ENCODE peak calls at places on chromosomes 7 and 10, in four cellular contexts. One of them, this sample, is unnamed.

GRCh38 chr10:79068203-79068561 is 584 bp upstream of the ZMIZ1 start:
- DNase-seq in WTC11: no peak
- DNase-seq in HepG2: no peak
- DNase-seq in GM12878: no peak
- DNase-seq in this sample: no peak

GRCh38 chr10:123972481-123973401 is 81.1 kb upstream of the CPXM2 start:
- DNase-seq in HepG2: no peak
- DNase-seq in GM12878: no peak
- DNase-seq in WTC11: peak; percentile 72
- DNase-seq in this sample: no peak

GRCh38 chr10:93030409-93030808 is 30.2 kb upstream of the CYP26C1 start:
- DNase-seq in HepG2: peak; percentile 20
- DNase-seq in GM12878: no peak
- DNase-seq in WTC11: no peak
- DNase-seq in this sample: no peak

GRCh38 chr10:31701546-31701945 is 227.1 kb downstream of the ARHGAP12 start:
- DNase-seq in WTC11: no peak
- DNase-seq in HepG2: no peak
- DNase-seq in GM12878: no peak
- DNase-seq in this sample: no peak

GRCh38 chr10:28054211-28054888 is 55.5 kb upstream of the ODAD2 start:
- DNase-seq in HepG2: no peak
- DNase-seq in WTC11: no peak
- DNase-seq in GM12878: no peak
- DNase-seq in this sample: no peak

GRCh38 chr10:82969405-82969804 is 1094.4 kb downstream of the NRG3 start:
- DNase-seq in GM12878: no peak
- DNase-seq in WTC11: no peak
- DNase-seq in HepG2: no peak
- DNase-seq in this sample: no peak

GRCh38 chr7:43362652-43363428 is 220.1 kb upstream of the STK17A start:
- DNase-seq in WTC11: no peak
- DNase-seq in GM12878: no peak
- DNase-seq in HepG2: no peak
- DNase-seq in this sample: no peak

GRCh38 chr7:113071465-113071864 is 15.2 kb downstream of the GPR85 start:
- DNase-seq in GM12878: no peak
- DNase-seq in WTC11: no peak
- DNase-seq in HepG2: no peak
- DNase-seq in this sample: no peak

GRCh38 chr7:67311901-67312300 is 315.3 kb downstream of the TYW1 start:
- DNase-seq in WTC11: no peak
- DNase-seq in HepG2: no peak
- DNase-seq in GM12878: no peak
- DNase-seq in this sample: no peak

GRCh38 chr10:62632071-62632809 is 172.3 kb upstream of the ADO start:
- DNase-seq in GM12878: peak; percentile 80
- DNase-seq in HepG2: no peak
- DNase-seq in WTC11: no peak
- DNase-seq in this sample: no peak

GRCh38 chr7:130293521-130293920 is 560 bp downstream of the CPA4 start:
- DNase-seq in HepG2: no peak
- DNase-seq in GM12878: no peak
- DNase-seq in WTC11: no peak
- DNase-seq in this sample: no peak

DNA sequence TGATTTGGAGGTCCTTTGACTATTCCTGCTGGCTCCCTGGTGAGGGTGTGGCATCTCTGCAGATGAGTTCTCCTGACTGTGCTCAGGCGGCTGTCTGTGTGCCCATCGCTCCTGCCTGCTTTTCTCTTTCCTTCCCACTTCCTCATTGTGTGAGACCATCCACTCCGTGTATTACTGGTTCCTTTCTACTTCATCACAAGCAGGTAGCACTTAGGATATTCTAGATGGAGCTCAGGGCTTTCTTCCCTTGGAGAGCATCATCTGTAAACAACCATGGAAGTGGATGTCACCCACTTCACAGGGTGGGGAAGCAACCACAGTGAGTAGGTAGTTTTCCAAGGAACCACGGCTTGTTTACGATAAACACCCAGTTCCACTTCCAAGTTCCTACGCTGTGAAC is 15.7 kb downstream of the DNAJB6 start:
- DNase-seq in GM12878: no peak
- DNase-seq in HepG2: no peak
- DNase-seq in WTC11: no peak
- DNase-seq in this sample: peak; percentile 32
- TF ChIP-seq TCF7 in GM12878: no peak
- TF ChIP-seq TCF7 in HepG2: no peak
- TF ChIP-seq TCF7 in WTC11: no peak
- TF ChIP-seq TCF7 in this sample: no peak

GRCh38 chr7:29957921-29958320 is 31.7 kb downstream of the SCRN1 start:
- DNase-seq in WTC11: no peak
- DNase-seq in HepG2: no peak
- DNase-seq in GM12878: no peak
- DNase-seq in this sample: no peak
- TF ChIP-seq TCF7 in WTC11: no peak
- TF ChIP-seq TCF7 in HepG2: no peak
- TF ChIP-seq TCF7 in GM12878: no peak
- TF ChIP-seq TCF7 in this sample: no peak

GRCh38 chr7:76356823-76357222 is 2.0 kb downstream of the YWHAG start:
- DNase-seq in WTC11: no peak
- DNase-seq in HepG2: no peak
- DNase-seq in GM12878: no peak
- DNase-seq in this sample: peak; percentile 71

GRCh38 chr7:76357379-76358052 is 1.3 kb downstream of the YWHAG start:
- DNase-seq in WTC11: no peak
- DNase-seq in GM12878: no peak
- DNase-seq in HepG2: no peak
- DNase-seq in this sample: no peak

GRCh38 chr7:76359111-76359986 is 558 bp upstream of the YWHAG start:
- DNase-seq in WTC11: peak; percentile 96
- DNase-seq in GM12878: peak; percentile 85
- DNase-seq in HepG2: peak; percentile 97
- DNase-seq in this sample: peak; percentile 99

GRCh38 chr7:76358478-76359110 is at the start of gene YWHAG:
- DNase-seq in WTC11: peak; percentile 82
- DNase-seq in GM12878: no peak
- DNase-seq in HepG2: peak; percentile 57
- DNase-seq in this sample: peak; percentile 87

DNA sequence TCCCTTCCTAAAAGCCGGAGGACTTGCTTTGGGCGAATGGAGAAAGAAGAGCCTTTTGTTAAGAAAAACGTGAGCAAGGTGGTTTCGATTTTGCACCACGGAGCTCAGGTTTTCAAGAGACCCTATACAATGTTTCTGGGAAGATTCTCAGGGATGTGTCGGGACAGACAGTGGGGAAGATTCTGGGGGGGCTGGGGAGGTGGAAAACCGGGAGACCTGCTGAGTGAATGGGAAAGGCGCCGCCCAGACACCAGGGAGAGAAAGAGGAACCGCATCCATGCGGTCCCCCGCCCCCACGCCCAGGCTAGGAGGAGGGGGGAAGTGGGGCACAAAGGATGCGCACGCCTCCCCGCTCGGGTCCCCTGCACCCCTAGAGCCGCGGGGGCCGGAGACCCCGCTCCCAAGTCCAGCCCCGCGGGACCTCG is 726 bp downstream of the YWHAG start:
- DNase-seq in GM12878: no peak
- DNase-seq in WTC11: peak; percentile 58
- DNase-seq in HepG2: no peak
- DNase-seq in this sample: no peak
- TF ChIP-seq TCF7 in GM12878: no peak
- TF ChIP-seq TCF7 in WTC11: no peak
- TF ChIP-seq TCF7 in HepG2: no peak
- TF ChIP-seq TCF7 in this sample: no peak

GRCh38 chr7:118151671-118152070 is 32.3 kb upstream of the LSM8 start:
- DNase-seq in GM12878: no peak
- DNase-seq in WTC11: no peak
- DNase-seq in HepG2: no peak
- DNase-seq in this sample: no peak

GRCh38 chr7:118153551-118154177 is 30.3 kb upstream of the LSM8 start:
- DNase-seq in HepG2: peak; percentile 23
- DNase-seq in GM12878: no peak
- DNase-seq in WTC11: no peak
- DNase-seq in this sample: peak; percentile 58

GRCh38 chr7:118152632-118153031 is 31.3 kb upstream of the LSM8 start:
- DNase-seq in GM12878: no peak
- DNase-seq in WTC11: no peak
- DNase-seq in HepG2: no peak
- DNase-seq in this sample: no peak

GRCh38 chr7:118149394-118149793 is 34.6 kb upstream of the LSM8 start:
- DNase-seq in GM12878: no peak
- DNase-seq in WTC11: no peak
- DNase-seq in HepG2: no peak
- DNase-seq in this sample: no peak

GRCh38 chr7:118152149-118152548 is 31.8 kb upstream of the LSM8 start:
- DNase-seq in WTC11: no peak
- DNase-seq in GM12878: no peak
- DNase-seq in HepG2: no peak
- DNase-seq in this sample: no peak
- TF ChIP-seq TCF7 in WTC11: no peak
- TF ChIP-seq TCF7 in GM12878: no peak
- TF ChIP-seq TCF7 in HepG2: no peak
- TF ChIP-seq TCF7 in this sample: no peak

DNA sequence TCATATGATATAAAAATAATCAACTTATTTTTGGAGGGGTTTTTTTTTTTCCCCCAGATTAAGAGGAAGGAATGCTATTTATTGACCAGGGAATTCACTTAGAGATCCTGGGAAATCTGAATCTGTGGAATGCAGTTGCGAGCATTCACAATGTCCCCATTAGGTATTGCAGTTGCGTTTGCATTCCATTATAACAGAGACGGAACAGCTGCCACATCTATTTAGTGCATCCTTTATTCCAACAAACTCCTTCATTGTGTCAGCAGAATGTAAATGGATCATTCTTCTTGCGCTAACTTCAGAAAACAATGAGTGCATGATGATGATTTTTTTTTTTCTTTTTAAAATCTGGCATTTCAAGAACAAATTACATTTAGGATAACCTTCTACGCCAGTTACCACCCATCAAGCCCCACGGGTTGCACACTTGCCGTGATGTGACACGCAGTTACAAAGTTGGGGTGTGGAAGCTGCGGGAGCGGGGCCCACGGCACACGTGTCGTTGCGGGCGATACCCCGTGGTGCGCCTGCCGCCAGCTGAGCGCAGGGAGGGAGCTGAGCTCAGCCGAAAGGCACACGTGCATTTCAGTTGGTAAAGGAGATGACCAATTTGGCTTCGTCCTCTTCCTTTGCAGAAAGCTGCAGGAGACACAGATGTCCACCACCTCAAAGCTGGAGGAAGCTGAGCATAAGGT is 175.5 kb upstream of the SH2B2 start:
- DNase-seq in HepG2: no peak
- DNase-seq in GM12878: no peak
- DNase-seq in WTC11: no peak
- DNase-seq in this sample: no peak
- TF ChIP-seq TCF7 in HepG2: no peak
- TF ChIP-seq TCF7 in GM12878: no peak
- TF ChIP-seq TCF7 in WTC11: no peak
- TF ChIP-seq TCF7 in this sample: no peak

DNA sequence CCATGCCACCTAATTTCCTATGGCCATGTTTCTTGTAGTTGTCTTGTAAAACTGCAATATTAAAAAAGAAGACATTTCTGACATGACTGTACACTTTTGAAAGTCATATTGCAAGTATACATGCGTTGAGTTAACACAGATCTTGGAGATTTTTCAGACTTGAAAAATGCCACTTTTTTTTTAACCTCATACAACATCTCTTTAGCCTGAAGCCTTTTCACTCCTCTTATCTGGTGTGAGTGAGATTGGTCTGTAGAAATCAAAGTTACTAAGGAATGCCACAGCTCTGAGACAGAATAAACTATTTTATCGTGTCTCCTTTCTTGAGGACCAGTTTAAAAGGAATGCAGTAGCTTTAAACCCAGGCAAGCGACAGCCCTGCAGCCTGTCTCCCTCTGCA is 43.9 kb upstream of the NEUROD6 start:
- DNase-seq in HepG2: no peak
- DNase-seq in WTC11: no peak
- DNase-seq in GM12878: no peak
- DNase-seq in this sample: no peak
- TF ChIP-seq TCF7 in HepG2: no peak
- TF ChIP-seq TCF7 in WTC11: no peak
- TF ChIP-seq TCF7 in GM12878: no peak
- TF ChIP-seq TCF7 in this sample: no peak

GRCh38 chr7:21412291-21412896 is 15.5 kb upstream of the SP4 start:
- DNase-seq in HepG2: no peak
- DNase-seq in GM12878: peak; percentile 43
- DNase-seq in WTC11: no peak
- DNase-seq in this sample: peak; percentile 20
- TF ChIP-seq TCF7 in HepG2: no peak
- TF ChIP-seq TCF7 in GM12878: no peak
- TF ChIP-seq TCF7 in WTC11: no peak
- TF ChIP-seq TCF7 in this sample: no peak

GRCh38 chr7:98191668-98192431 is 19.4 kb upstream of the BHLHA15 start:
- DNase-seq in HepG2: no peak
- DNase-seq in GM12878: no peak
- DNase-seq in WTC11: no peak
- DNase-seq in this sample: no peak

GRCh38 chr7:98189559-98189958 is 21.7 kb upstream of the BHLHA15 start:
- DNase-seq in WTC11: no peak
- DNase-seq in GM12878: no peak
- DNase-seq in HepG2: no peak
- DNase-seq in this sample: no peak

GRCh38 chr7:98185101-98185500 is 26.1 kb upstream of the BHLHA15 start:
- DNase-seq in GM12878: no peak
- DNase-seq in HepG2: no peak
- DNase-seq in WTC11: no peak
- DNase-seq in this sample: no peak

GRCh38 chr7:98186452-98187137 is 24.6 kb upstream of the BHLHA15 start:
- DNase-seq in HepG2: no peak
- DNase-seq in GM12878: no peak
- DNase-seq in WTC11: no peak
- DNase-seq in this sample: no peak

GRCh38 chr7:98187138-98187502 is 24.1 kb upstream of the BHLHA15 start:
- DNase-seq in GM12878: no peak
- DNase-seq in HepG2: no peak
- DNase-seq in WTC11: no peak
- DNase-seq in this sample: no peak
- TF ChIP-seq TCF7 in GM12878: no peak
- TF ChIP-seq TCF7 in HepG2: no peak
- TF ChIP-seq TCF7 in WTC11: no peak
- TF ChIP-seq TCF7 in this sample: no peak

This sample was measured in K562.